ENCODE peak calls at places on chromosomes 3 and 15, in six cellular contexts. P is stomach, A is foreskin fibroblast, R is heart right ventricle, D is lung, N is mesothelial cell of epicardium. C is an unnamed sample.

GRCh38 chr15:68700395-68701123 is 120.1 kb downstream of the ANP32A start:
- DNase-seq in P (no peak), A (peak), R (peak), D (no peak), N (peak), C (no peak)

GRCh38 chr3:58237940-58238681 is 519 bp downstream of the ABHD6 start:
- DNase-seq in P (peak), A (peak), R (peak), D (peak), N (peak), C (no peak)

GRCh38 chr15:66740802-66741201 is 38.8 kb downstream of the SMAD6 start:
- DNase-seq in P (no peak), A (peak), R (no peak), D (no peak), N (peak), C (no peak)

GRCh38 chr15:82135645-82136044 is 89.8 kb upstream of the MEX3B start:
- DNase-seq in P (no peak), A (peak), R (no peak), D (no peak), N (no peak), C (no peak)

GRCh38 chr3:186172353-186172752 is 63.5 kb upstream of the ETV5 start:
- DNase-seq in P (no peak), A (no peak), R (no peak), D (no peak), N (peak), C (no peak)

GRCh38 chr15:95872366-95872771 is 458.1 kb upstream of the NR2F2 start:
- DNase-seq in P (no peak), A (peak), R (no peak), D (no peak), N (no peak), C (no peak)

GRCh38 chr3:107794664-107795443 is 272.1 kb downstream of the BBX start:
- DNase-seq in P (no peak), A (peak), R (no peak), D (no peak), N (no peak), C (no peak)

GRCh38 chr3:172305552-172305951 is 142.7 kb downstream of the GHSR start:
- DNase-seq in P (no peak), A (peak), R (no peak), D (no peak), N (no peak), C (no peak)

GRCh38 chr3:74839591-74839990 is 225.1 kb upstream of the CNTN3 start:
- DNase-seq in P (no peak), A (no peak), R (no peak), D (no peak), N (no peak), C (no peak)

GRCh38 chr3:68972358-68972979 is 40.1 kb upstream of the TAFA4 start:
- DNase-seq in P (no peak), A (peak), R (peak), D (no peak), N (peak), C (no peak)

GRCh38 chr3:126100216-126100615 is 16.3 kb upstream of the SLC41A3 start:
- DNase-seq in P (no peak), A (no peak), R (no peak), D (no peak), N (peak), C (no peak)

GRCh38 chr15:60351066-60351465 is 46.7 kb downstream of the ANXA2 start:
- DNase-seq in P (no peak), A (no peak), R (no peak), D (no peak), N (no peak), C (no peak)

GRCh38 chr15:60480888-60481287 is 1.9 kb upstream of the ICE2 start:
- DNase-seq in P (no peak), A (no peak), R (no peak), D (no peak), N (no peak), C (no peak)

GRCh38 chr3:23895181-23895580 is 21.6 kb downstream of the NKIRAS1 start:
- DNase-seq in P (no peak), A (no peak), R (no peak), D (no peak), N (no peak), C (no peak)

GRCh38 chr3:23904545-23904944 is 12.2 kb downstream of the NKIRAS1 start:
- DNase-seq in P (no peak), A (no peak), R (no peak), D (no peak), N (no peak), C (no peak)

GRCh38 chr3:23900744-23901143 is 16.0 kb downstream of the NKIRAS1 start:
- DNase-seq in P (no peak), A (peak), R (no peak), D (no peak), N (no peak), C (no peak)
- TF ChIP-seq CTCF in P (no peak), A (no peak), R (no peak), D (no peak), N (no peak), C (no peak)

DNA sequence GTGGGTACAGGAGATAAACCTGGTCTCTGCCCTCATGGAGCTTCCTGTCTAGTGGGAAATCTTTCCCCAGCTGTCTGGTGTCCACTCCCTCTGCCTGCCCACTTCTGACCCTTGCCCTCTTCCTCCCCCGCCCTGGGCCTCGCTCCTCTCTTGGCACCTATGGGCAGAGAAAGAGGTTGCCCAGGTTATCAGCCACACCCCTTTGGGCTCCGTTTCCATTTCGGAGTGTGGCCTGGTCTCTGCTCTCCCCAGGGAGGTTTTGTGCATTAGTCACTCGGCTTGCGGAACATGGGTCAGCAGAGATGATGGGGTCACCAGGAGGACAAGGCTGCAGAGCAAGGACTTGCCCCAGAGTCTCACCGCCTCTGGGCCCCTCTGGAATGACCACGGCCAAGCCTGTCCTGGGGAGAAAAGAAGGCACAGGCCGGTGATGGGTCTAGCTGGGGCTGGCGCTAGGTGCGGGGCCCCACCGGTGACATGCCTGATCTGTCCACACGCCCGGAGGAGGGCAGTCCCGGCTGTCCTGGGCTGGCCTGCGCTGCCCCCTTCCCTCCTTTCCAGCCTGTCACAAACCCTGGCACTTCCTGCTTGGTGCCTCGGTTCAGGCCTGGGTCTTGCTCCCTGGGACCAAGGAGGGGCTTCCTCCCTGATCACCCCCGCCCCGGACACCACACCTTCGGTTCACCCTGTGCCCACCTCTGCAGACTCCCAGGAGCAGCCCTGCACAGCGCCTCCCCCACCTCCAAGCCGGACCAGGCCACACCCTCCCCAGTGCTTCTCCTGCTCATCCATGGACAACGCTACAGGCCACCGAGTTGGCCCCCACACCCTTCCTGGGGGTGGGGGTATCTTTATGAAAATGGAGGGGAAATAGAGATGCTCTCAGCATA is 35.6 kb upstream of the MUC4 start:
- DNase-seq in P (peak), A (peak), R (no peak), D (no peak), N (no peak), C (no peak)
- TF ChIP-seq CTCF in P (no peak), A (no peak), R (no peak), D (no peak), N (no peak), C (no peak)

DNA sequence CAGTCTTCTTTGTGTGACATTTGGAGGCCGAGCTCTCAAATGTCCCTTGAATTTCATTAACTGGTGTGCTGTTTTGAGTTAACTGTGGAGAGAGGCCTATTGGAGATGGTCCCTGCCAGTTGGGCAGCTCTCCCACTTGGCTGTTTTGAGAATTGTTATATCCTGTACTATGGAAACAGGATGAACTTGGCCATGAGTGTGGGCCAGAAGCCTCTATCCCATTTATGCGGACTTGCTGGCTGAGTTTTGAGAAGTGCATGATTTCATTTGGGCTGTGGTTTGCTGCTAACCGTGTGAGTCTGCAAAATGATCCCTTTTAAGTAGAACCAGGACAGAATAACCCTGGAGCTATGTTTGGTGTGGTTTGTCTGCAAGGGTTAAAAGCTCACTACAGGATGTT is 366.0 kb downstream of the PTPRG start:
- DNase-seq in P (no peak), A (peak), R (peak), D (peak), N (no peak), C (no peak)
- TF ChIP-seq CTCF in P (no peak), A (no peak), R (no peak), D (no peak), N (no peak), C (no peak)

DNA sequence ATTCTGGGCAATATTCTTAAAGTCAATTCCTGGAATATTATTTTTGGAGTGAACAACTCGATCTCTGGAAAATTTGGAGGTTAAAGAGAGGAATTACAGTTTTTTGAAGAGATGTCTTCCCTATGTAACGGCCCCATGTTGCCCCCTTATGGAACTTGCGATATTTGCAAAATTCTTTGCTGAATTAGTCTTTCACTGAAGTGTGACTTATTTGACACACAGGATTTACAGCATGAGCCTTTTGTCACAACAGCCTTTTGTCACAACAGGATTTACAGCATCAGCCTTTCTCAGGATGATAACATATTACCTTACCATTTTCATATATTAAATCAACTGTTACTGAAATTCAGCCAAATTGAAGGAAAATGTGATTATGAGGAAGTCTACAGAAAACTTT is 37.8 kb upstream of the SPTSSB start:
- DNase-seq in P (no peak), A (peak), R (peak), D (no peak), N (no peak), C (no peak)
- TF ChIP-seq CTCF in P (no peak), A (peak), R (peak), D (peak), N (peak), C (peak)

GRCh38 chr3:180678231-180678630 is 1.1 kb downstream of the CCDC39 start:
- DNase-seq in P (no peak), A (no peak), R (no peak), D (no peak), N (no peak), C (no peak)

GRCh38 chr3:180683816-180684215 is 4.5 kb upstream of the CCDC39 start:
- DNase-seq in P (no peak), A (no peak), R (no peak), D (no peak), N (no peak), C (no peak)

GRCh38 chr3:180680097-180680430 is 775 bp upstream of the CCDC39 start:
- DNase-seq in P (no peak), A (peak), R (no peak), D (peak), N (no peak), C (no peak)

GRCh38 chr3:180684807-180685206 is 5.5 kb upstream of the CCDC39 start:
- DNase-seq in P (no peak), A (no peak), R (no peak), D (no peak), N (no peak), C (no peak)

GRCh38 chr3:180679178-180680096 is at the start of gene CCDC39:
- DNase-seq in P (peak), A (peak), R (peak), D (peak), N (peak), C (no peak)
- TF ChIP-seq CTCF in P (no peak), A (no peak), R (no peak), D (no peak), N (no peak), C (no peak)

DNA sequence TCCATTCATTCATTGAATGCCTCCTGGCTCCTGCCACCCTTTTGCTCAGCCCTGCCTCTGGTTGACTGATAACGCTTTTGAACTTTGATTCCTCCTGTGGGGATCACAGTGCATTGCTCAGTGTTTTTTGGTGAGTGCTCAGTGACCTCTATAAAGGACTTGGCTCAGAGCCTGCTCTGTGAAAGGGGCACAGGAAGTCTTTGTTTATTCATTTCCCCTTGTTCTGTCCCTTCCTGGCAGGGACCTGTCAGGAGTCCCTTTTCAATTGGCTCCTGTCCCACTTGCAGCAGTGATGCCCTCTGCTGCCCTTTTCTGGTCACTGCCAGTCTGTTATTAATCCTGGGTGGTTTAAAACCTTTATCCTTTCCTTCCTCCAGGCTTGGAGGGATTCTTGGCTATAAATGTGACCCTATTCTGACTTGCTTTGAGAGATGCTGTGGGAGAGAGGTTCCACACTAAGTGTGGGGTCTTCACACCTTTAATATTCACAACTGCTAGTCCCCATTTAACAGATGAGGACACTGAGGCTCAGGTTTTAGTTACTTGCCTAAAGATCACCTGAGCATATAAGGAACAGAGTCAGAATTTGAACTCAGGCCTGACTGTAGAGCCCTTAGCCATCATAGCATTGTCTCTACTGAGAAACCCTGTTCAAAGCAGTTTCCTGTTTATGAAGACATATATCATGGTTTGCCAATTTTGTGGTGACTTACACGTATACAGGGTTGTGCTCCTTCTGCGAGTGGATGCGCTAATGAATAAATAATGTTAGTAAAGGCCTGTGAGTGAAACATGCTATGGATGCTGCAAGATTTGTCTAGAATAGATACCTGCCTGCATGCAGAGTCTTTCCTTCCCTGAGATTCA is 23.2 kb upstream of the TATDN2 start:
- DNase-seq in P (peak), A (peak), R (peak), D (peak), N (peak), C (no peak)
- TF ChIP-seq CTCF in P (no peak), A (peak), R (peak), D (peak), N (peak), C (peak)

DNA sequence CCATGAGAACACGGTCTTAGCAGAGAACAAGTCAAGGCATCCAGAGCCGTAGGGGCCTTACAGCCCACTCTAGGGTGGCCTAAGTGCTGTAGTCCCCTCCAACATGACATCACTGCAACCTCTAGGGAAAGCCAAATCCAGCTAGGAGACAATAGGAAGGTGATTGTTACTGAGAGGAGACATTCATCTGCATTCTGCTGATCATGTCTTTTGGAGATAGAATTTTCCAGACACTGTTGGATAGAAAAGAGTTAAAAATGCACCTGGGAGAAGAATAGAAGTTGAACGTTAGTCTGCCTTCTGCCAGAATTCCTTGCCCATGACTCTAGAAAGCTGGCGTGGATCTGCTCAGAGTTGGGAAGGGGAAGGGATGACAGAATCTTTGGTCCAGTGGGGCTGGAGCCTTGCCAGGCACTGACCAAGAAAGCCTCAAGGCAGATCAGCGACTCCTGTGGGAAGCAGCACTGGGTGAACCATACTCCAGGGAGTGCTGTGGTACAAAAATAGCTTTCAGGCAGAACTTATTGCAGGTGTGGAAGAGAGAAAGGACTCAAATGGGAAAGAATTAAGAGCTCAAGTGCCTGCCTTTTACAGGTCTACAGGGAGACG is 44.8 kb upstream of the RAF1 start:
- DNase-seq in P (peak), A (peak), R (peak), D (no peak), N (peak), C (peak)
- TF ChIP-seq CTCF in P (no peak), A (peak), R (no peak), D (no peak), N (no peak), C (peak)

GRCh38 chr15:39781967-39782292 is 711 bp downstream of the FSIP1 start:
- DNase-seq in P (no peak), A (no peak), R (no peak), D (no peak), N (no peak), C (no peak)

GRCh38 chr15:39783244-39783820 is 691 bp upstream of the FSIP1 start:
- DNase-seq in P (no peak), A (no peak), R (no peak), D (no peak), N (no peak), C (no peak)

GRCh38 chr15:39781147-39781966 is 1.3 kb downstream of the FSIP1 start:
- DNase-seq in P (no peak), A (no peak), R (no peak), D (no peak), N (no peak), C (no peak)

GRCh38 chr15:39784125-39784524 is 1.5 kb upstream of the FSIP1 start:
- DNase-seq in P (no peak), A (no peak), R (no peak), D (no peak), N (no peak), C (no peak)

GRCh38 chr15:39782441-39783138 is at the start of gene FSIP1:
- DNase-seq in P (peak), A (peak), R (peak), D (peak), N (peak), C (peak)
- TF ChIP-seq CTCF in P (no peak), A (no peak), R (no peak), D (no peak), N (no peak), C (no peak)

GRCh38 chr3:121995190-121996137 is 26.6 kb downstream of the ILDR1 start:
- DNase-seq in P (peak), A (peak), R (peak), D (peak), N (peak), C (no peak)
- TF ChIP-seq CTCF in P (no peak), A (peak), R (peak), D (peak), N (no peak), C (peak)

GRCh38 chr15:31145271-31145911 is 43.9 kb upstream of the TRPM1 start:
- DNase-seq in P (no peak), A (no peak), R (no peak), D (no peak), N (no peak), C (no peak)
- TF ChIP-seq CTCF in P (no peak), A (peak), R (no peak), D (no peak), N (no peak), C (peak)